ENCODE peak calls at places on chromosomes 3 and 15, in ten cellular contexts. H, E, W, A, S, Z, K, T, Y and C are unnamed samples.

GRCh38 chr15:35937380-35937779 is 391.4 kb upstream of the DPH6 start:
- DNase-seq in Y (no peak), K (no peak), T (no peak), Z (no peak), H (no peak), A (no peak), W (no peak), E (no peak), S (no peak), C (no peak)

GRCh38 chr3:8851703-8852102 is 82.3 kb upstream of the OXTR start:
- DNase-seq in W (no peak), T (no peak), K (no peak), Z (no peak), S (no peak), A (no peak), Y (no peak), H (no peak), E (no peak), C (no peak)

GRCh38 chr3:129007792-129008191 is 6.7 kb downstream of the EFCC1 start:
- DNase-seq in Y (no peak), S (no peak), A (no peak), E (no peak), T (no peak), H (peak), K (no peak), Z (no peak), W (no peak), C (no peak)

GRCh38 chr3:67947808-67948508 is 293.5 kb upstream of the SUCLG2 start:
- DNase-seq in A (no peak), W (no peak), H (no peak), Z (no peak), S (no peak), T (peak), E (no peak), K (no peak), Y (no peak), C (no peak)

GRCh38 chr15:73959801-73960200 is 32.3 kb downstream of the STOML1 start:
- DNase-seq in W (no peak), A (no peak), Y (no peak), T (peak), K (no peak), S (no peak), Z (peak), H (peak), E (no peak), C (no peak)

GRCh38 chr3:186425788-186426730 is 64.0 kb upstream of the DGKG start:
- DNase-seq in A (no peak), T (no peak), S (peak), K (no peak), E (no peak), W (no peak), Z (no peak), H (no peak), Y (no peak), C (no peak)

GRCh38 chr3:72633101-72633500 is 215.1 kb downstream of the SHQ1 start:
- DNase-seq in Y (no peak), Z (no peak), E (no peak), A (no peak), S (no peak), T (no peak), W (no peak), H (no peak), K (no peak), C (no peak)

GRCh38 chr15:50183112-50183794 is 1.3 kb downstream of the SLC27A2 start:
- DNase-seq in E (no peak), A (no peak), S (no peak), W (no peak), T (no peak), Z (no peak), H (no peak), K (no peak), Y (no peak), C (peak)

GRCh38 chr3:10697918-10698317 is 118.1 kb upstream of the SLC6A11 start:
- DNase-seq in E (no peak), S (no peak), T (no peak), H (peak), W (no peak), K (peak), A (no peak), Y (no peak), Z (no peak), C (no peak)

GRCh38 chr3:149245738-149246451 is 24.3 kb upstream of the CP start:
- DNase-seq in W (no peak), K (no peak), E (peak), H (no peak), Z (no peak), T (no peak), S (no peak), A (no peak), Y (no peak), C (no peak)

GRCh38 chr15:84833447-84833846 is 16.3 kb downstream of the ALPK3 start:
- DNase-seq in A (no peak), T (no peak), K (no peak), Z (no peak), W (no peak), E (peak), Y (no peak), H (no peak), S (no peak), C (no peak)

GRCh38 chr3:52039846-52040245 is 16.5 kb downstream of the DUSP7 start:
- DNase-seq in K (no peak), E (no peak), T (no peak), S (peak), A (no peak), Z (peak), W (no peak), H (peak), Y (peak), C (no peak)

GRCh38 chr3:22249658-22250057 is 498.6 kb upstream of the ZNF385D start:
- DNase-seq in T (no peak), E (no peak), Y (no peak), S (no peak), H (no peak), A (no peak), K (no peak), W (no peak), Z (no peak), C (no peak)

GRCh38 chr15:77266708-77267387 is 153.1 kb downstream of the PEAK1 start:
- DNase-seq in W (no peak), S (no peak), K (peak), E (no peak), Y (no peak), H (no peak), Z (no peak), A (no peak), T (no peak), C (no peak)

GRCh38 chr3:186413615-186414415 is 51.8 kb upstream of the DGKG start:
- DNase-seq in A (no peak), Y (peak), E (no peak), S (peak), T (peak), W (peak), H (peak), Z (peak), K (no peak), C (no peak)

GRCh38 chr3:16768956-16769355 is 115.8 kb upstream of the PLCL2 start:
- DNase-seq in E (no peak), H (no peak), T (no peak), S (no peak), Z (no peak), K (no peak), W (no peak), A (no peak), Y (no peak), C (no peak)

GRCh38 chr3:64358176-64358575 is 132.9 kb upstream of the PRICKLE2 start:
- DNase-seq in W (no peak), S (no peak), T (no peak), K (no peak), Y (no peak), A (no peak), Z (no peak), H (no peak), E (no peak), C (no peak)

GRCh38 chr3:188266581-188267274 is 112.8 kb downstream of the LPP start:
- DNase-seq in H (peak), Z (peak), S (peak), T (no peak), Y (peak), K (no peak), W (peak), E (peak), A (no peak), C (no peak)

GRCh38 chr15:41994772-41995475 is 22.6 kb upstream of the EHD4 start:
- DNase-seq in K (no peak), Z (no peak), T (peak), S (no peak), H (no peak), E (no peak), W (no peak), Y (no peak), A (no peak), C (no peak)

GRCh38 chr15:45114076-45114750 is at the start of the genes DUOX2 and DUOXA2:
- DNase-seq in T (no peak), Z (no peak), E (no peak), H (no peak), S (no peak), K (no peak), Y (peak), A (no peak), W (no peak), C (no peak)

GRCh38 chr3:55147856-55148720 is 220.2 kb upstream of the LRTM1 start:
- DNase-seq in T (no peak), S (no peak), K (no peak), W (no peak), E (no peak), A (no peak), Z (no peak), H (no peak), Y (no peak), C (no peak)

GRCh38 chr3:171915275-171915674 is 72.1 kb downstream of the TMEM212 start:
- DNase-seq in T (no peak), S (no peak), W (no peak), A (no peak), E (no peak), H (no peak), Z (no peak), K (no peak), Y (no peak), C (no peak)

GRCh38 chr3:354433-354832 is 157.9 kb downstream of the CHL1 start:
- DNase-seq in A (peak), E (peak), S (no peak), Z (no peak), Y (no peak), H (no peak), K (peak), T (no peak), W (peak), C (no peak)

GRCh38 chr3:155233213-155233612 is 60.3 kb downstream of the STRIT1 start:
- DNase-seq in Y (peak), A (no peak), W (peak), H (peak), T (no peak), K (no peak), E (peak), S (peak), Z (peak), C (no peak)

GRCh38 chr3:181252626-181253025 is 263.1 kb upstream of the DNAJC19 start:
- DNase-seq in A (no peak), Z (no peak), W (no peak), S (no peak), H (no peak), E (no peak), K (no peak), T (no peak), Y (no peak), C (no peak)
- TF ChIP-seq POLR2AphosphoS5 in A (no peak), Z (no peak), W (no peak), S (no peak), H (no peak), E (no peak), K (no peak), T (no peak), Y (no peak), C (no peak)

DNA sequence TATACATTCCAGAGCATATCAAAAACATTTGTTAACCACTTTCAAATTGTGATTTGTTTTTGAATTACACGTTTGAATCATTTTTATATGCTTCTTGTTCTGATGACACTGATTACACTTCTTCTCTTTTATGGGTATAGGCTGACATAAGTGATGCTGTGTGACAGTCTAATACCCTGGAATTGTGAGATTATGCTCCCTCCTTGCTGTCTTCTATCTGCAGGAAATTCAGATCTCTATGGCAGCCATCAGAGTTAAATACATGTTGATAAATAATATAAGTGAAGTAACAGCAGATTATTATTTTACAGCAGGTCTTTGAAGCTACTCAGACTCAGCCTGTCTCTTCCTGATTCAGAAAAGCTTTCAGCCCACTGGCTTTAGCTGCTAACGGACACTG is 248.9 kb downstream of the ZMAT3 start:
- DNase-seq in S (no peak), K (no peak), Z (no peak), T (no peak), W (no peak), Y (no peak), E (no peak), A (no peak), H (no peak), C (no peak)
- TF ChIP-seq POLR2AphosphoS5 in S (no peak), K (no peak), Z (no peak), T (no peak), W (no peak), Y (no peak), E (no peak), A (no peak), H (no peak), C (no peak)

DNA sequence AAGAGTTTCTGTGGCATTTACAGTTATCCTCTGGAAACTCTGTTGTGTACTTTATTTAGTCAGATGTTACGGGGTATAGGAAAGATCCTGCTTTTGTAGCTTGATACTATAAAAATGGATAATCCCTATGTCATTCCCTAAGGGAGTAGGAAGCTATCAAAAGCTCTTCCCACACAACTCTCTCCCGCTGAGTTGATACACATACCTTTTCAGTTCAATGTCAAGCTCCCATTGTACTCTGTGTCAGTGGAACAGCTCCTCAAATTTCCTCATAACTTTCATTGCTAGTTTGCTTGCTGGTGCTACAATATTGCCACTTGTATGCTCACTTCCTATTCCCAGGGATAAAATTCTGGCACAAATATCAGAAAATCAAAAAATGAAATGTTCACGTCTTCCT is 893.3 kb upstream of the GBE1 start:
- DNase-seq in K (no peak), H (no peak), W (no peak), E (no peak), Z (no peak), S (no peak), A (no peak), Y (no peak), T (no peak), C (no peak)
- TF ChIP-seq POLR2AphosphoS5 in K (no peak), H (no peak), W (no peak), E (no peak), Z (no peak), S (no peak), A (no peak), Y (no peak), T (no peak), C (no peak)

GRCh38 chr15:65957451-65957850 is 88.2 kb downstream of the RAB11A start:
- DNase-seq in H (no peak), Y (no peak), S (no peak), W (no peak), Z (no peak), K (no peak), E (no peak), T (no peak), A (no peak), C (no peak)
- TF ChIP-seq POLR2AphosphoS5 in H (no peak), Y (no peak), S (no peak), W (no peak), Z (no peak), K (no peak), E (no peak), T (no peak), A (no peak), C (no peak)

GRCh38 chr3:27521179-27521871 is 37.1 kb upstream of the SLC4A7 start:
- DNase-seq in S (no peak), A (peak), T (no peak), Z (peak), Y (no peak), K (no peak), W (no peak), H (peak), E (peak), C (no peak)
- TF ChIP-seq POLR2AphosphoS5 in S (peak), A (no peak), T (no peak), Z (peak), Y (peak), K (no peak), W (peak), H (peak), E (no peak), C (no peak)

DNA sequence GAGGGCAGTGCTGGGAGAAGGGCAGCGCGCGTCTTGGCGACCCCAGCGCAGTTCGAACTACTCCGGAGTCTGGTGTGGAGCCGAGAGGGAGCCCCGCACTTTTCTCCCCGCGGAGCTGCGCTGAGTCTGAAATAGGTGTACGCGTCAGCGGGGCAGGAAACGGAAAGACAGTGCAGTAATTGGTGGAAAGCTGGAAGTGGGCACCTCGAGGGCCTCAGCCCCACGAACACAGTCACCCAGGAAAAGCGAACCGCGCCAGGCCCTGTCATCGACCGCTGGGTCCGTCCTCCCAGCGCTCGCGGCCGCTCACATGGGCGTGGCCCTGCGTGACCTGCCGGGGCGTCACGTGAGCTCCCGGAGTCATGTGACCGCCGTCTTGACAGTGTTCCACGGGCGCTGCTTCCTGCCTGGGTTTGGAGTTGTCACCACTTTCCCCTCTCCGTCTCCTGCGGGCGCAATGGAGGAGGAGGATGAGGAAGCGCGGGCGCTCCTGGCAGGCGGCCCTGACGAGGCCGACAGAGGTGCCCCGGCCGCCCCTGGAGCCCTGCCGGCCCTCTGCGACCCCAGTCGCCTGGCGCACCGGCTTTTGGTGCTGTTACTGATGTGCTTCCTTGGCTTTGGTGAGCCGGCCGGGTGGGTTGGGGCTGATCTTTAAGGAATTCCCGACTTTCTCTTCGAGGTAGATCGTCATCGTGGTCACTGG is at the start of gene MFSD1:
- DNase-seq in A (peak), Y (peak), S (peak), Z (peak), H (peak), K (peak), W (peak), E (peak), T (peak), C (peak)
- TF ChIP-seq POLR2AphosphoS5 in A (peak), Y (peak), S (peak), Z (peak), H (peak), K (peak), W (peak), E (peak), T (peak), C (no peak)

GRCh38 chr3:179181021-179181472 is 32.9 kb downstream of the PIK3CA start:
- DNase-seq in E (peak), T (no peak), S (no peak), H (no peak), W (no peak), K (no peak), A (no peak), Y (no peak), Z (no peak), C (no peak)
- TF ChIP-seq POLR2AphosphoS5 in E (no peak), T (no peak), S (no peak), H (peak), W (peak), K (no peak), A (no peak), Y (peak), Z (no peak), C (no peak)

GRCh38 chr15:67108122-67108871 is 42.9 kb downstream of the SMAD3 start:
- DNase-seq in H (no peak), K (no peak), E (no peak), A (no peak), W (no peak), Z (no peak), S (no peak), T (peak), Y (no peak), C (no peak)

GRCh38 chr15:67105065-67105951 is 39.9 kb downstream of the SMAD3 start:
- DNase-seq in Z (no peak), W (peak), Y (peak), S (peak), T (peak), E (peak), K (peak), A (no peak), H (peak), C (no peak)

GRCh38 chr15:67106764-67107013 is 41.3 kb downstream of the SMAD3 start:
- DNase-seq in E (no peak), K (no peak), Z (no peak), Y (no peak), A (no peak), W (no peak), S (no peak), T (no peak), H (no peak), C (no peak)

GRCh38 chr15:67105991-67106763 is 40.8 kb downstream of the SMAD3 start:
- DNase-seq in E (peak), K (no peak), S (no peak), W (no peak), T (peak), A (no peak), H (no peak), Y (no peak), Z (no peak), C (no peak)

DNA sequence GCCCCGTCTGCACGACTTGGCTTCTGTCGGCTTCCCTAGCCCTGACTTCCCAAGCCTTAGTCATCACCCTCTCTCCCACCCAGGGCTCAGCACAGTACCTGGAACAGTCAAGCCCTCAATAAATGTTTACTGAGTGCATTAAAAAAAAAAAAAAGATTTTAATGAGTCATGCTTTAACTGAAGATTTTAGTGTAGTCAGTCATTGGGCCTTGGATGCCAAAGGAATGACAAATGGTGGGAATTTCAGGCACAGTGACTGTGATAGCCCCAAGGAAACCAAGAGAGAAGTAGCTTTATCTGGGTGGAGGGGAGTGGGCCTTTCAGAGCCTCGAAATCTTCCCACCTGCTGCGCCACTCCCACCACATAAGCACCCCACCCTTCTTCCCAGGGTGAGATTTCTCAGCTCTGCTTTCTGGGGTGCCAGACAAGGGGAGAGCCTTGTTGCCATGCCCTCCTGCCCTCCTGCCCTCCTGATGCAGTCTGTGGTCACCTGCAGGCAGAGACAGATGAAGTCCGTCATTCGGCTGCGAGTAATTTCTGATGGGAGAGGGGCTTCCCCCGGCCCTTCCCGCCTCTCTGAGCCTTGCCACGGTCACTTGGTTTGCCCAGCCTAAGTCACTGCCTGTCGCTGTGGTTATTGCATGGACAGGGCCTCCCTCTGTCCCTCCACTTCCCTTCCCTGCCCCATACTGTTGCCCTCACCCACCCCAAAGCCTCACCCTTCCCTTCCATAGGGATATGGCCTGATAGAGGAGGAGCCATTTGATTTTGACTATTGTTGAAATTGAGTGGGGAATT is 41.8 kb downstream of the SMAD3 start:
- DNase-seq in A (peak), S (no peak), E (peak), H (peak), W (peak), Y (peak), T (peak), Z (peak), K (peak), C (no peak)
- TF ChIP-seq POLR2AphosphoS5 in A (peak), S (no peak), E (peak), H (peak), W (peak), Y (peak), T (no peak), Z (peak), K (peak), C (no peak)

GRCh38 chr15:67097893-67098740 is 32.7 kb downstream of the SMAD3 start:
- DNase-seq in Y (peak), S (peak), W (peak), A (no peak), H (peak), E (no peak), Z (peak), K (no peak), T (no peak), C (no peak)
- TF ChIP-seq POLR2AphosphoS5 in Y (no peak), S (no peak), W (no peak), A (no peak), H (no peak), E (no peak), Z (no peak), K (no peak), T (peak), C (no peak)